ENCODE peak calls at places on chromosomes 12 and 14, in five cellular contexts. O is activated naive CD8-positive, alpha-beta T cell treated with anti-CD3 and anti-CD28 coated beads, Interleukin-2, amount 50 U/mL, for 24 hours; J is SHP77; K is GM12864; S is effector memory CD8-positive, alpha-beta T cell. Q is an unnamed sample.

GRCh38 chr12:46160081-46160980 is 108.5 kb downstream of the SLC38A1 start:
- DNase-seq in O (no peak), J (no peak), K (no peak), S (no peak), Q (no peak)

GRCh38 chr14:77482422-77482821 is 16.2 kb downstream of the ISM2 start:
- DNase-seq in O (no peak), J (no peak), K (no peak), S (no peak), Q (no peak)

GRCh38 chr14:53022593-53022992 is 71.7 kb upstream of the FERMT2 start:
- DNase-seq in O (no peak), J (no peak), K (no peak), S (no peak), Q (no peak)

GRCh38 chr12:1509703-1510395 is 84.5 kb downstream of the FBXL14 start:
- DNase-seq in O (no peak), J (no peak), K (no peak), S (no peak), Q (no peak)

GRCh38 chr14:39310071-39310470 is 76.4 kb downstream of the MIA2 start:
- DNase-seq in O (no peak), J (no peak), K (no peak), S (no peak), Q (no peak)

GRCh38 chr12:81502912-81503695 is 256.0 kb downstream of the PPFIA2 start:
- DNase-seq in O (no peak), J (no peak), K (no peak), S (no peak), Q (no peak)

GRCh38 chr12:130737731-130738130 is 21.6 kb upstream of the RIMBP2 start:
- DNase-seq in O (no peak), J (no peak), K (no peak), S (no peak), Q (no peak)

GRCh38 chr12:67981236-67982164 is 7.7 kb upstream of the IFNG-AS1 start:
- DNase-seq in O (no peak), J (no peak), K (no peak), S (no peak), Q (peak; percentile 41)

GRCh38 chr12:94725375-94726168 is 75.2 kb upstream of the TMCC3 start:
- DNase-seq in O (no peak), J (no peak), K (peak; percentile 21), S (peak; percentile 10), Q (no peak)

GRCh38 chr14:22517117-22517720 is 71.8 kb downstream of the DAD1 start:
- DNase-seq in O (no peak), J (no peak), K (no peak), S (no peak), Q (no peak)

GRCh38 chr14:25050494-25051170 is 685 bp upstream of the STXBP6 start:
- DNase-seq in O (no peak), J (no peak), K (no peak), S (no peak), Q (peak; percentile 51)

GRCh38 chr14:54189358-54190354 is 207.2 kb upstream of the CDKN3 start:
- DNase-seq in O (no peak), J (no peak), K (no peak), S (no peak), Q (no peak)

GRCh38 chr14:60101801-60102200 is 10.1 kb downstream of the PCNX4 start:
- DNase-seq in O (no peak), J (no peak), K (no peak), S (no peak), Q (no peak)

GRCh38 chr12:124460771-124461170 is 106.6 kb downstream of the NCOR2 start:
- DNase-seq in O (no peak), J (no peak), K (no peak), S (no peak), Q (no peak)

GRCh38 chr12:41277019-41277770 is 89.1 kb downstream of the PDZRN4 start:
- DNase-seq in O (no peak), J (peak; percentile 4), K (no peak), S (no peak), Q (peak; percentile 22)

GRCh38 chr12:94875525-94875924 is 128.0 kb downstream of the NDUFA12 start:
- DNase-seq in O (no peak), J (peak; percentile 33), K (peak; percentile 88), S (no peak), Q (peak; percentile 36)

GRCh38 chr14:104292084-104292970 is 153.9 kb downstream of the KIF26A start:
- DNase-seq in O (no peak), J (no peak), K (no peak), S (no peak), Q (no peak)

GRCh38 chr14:104724981-104725771 is 1.1 kb downstream of the ADSS1 start:
- DNase-seq in O (no peak), J (no peak), K (no peak), S (no peak), Q (no peak)